ENCODE peak calls at places on chromosome 15, in ten cellular contexts. One of them, this sample, is unnamed.

GRCh38 chr15:33016405-33017024 is 178.0 kb downstream of the FMN1 start:
- DNase-seq in kidney epithelial cell: no peak
- DNase-seq in heart left ventricle: no peak
- DNase-seq in tibial nerve: no peak
- DNase-seq in Panc1: no peak
- DNase-seq in GM12878: no peak
- DNase-seq in CD4-positive, alpha-beta T cell: no peak
- DNase-seq in GM20000: no peak
- DNase-seq in left ventricle myocardium inferior: no peak
- DNase-seq in lower leg skin: no peak
- DNase-seq in this sample: no peak

GRCh38 chr15:33468740-33469139 is 158.0 kb downstream of the RYR3 start:
- DNase-seq in kidney epithelial cell: no peak
- DNase-seq in GM12878: no peak
- DNase-seq in tibial nerve: no peak
- DNase-seq in lower leg skin: no peak
- DNase-seq in heart left ventricle: no peak
- DNase-seq in left ventricle myocardium inferior: no peak
- DNase-seq in CD4-positive, alpha-beta T cell: no peak
- DNase-seq in GM20000: no peak
- DNase-seq in Panc1: no peak
- DNase-seq in this sample: no peak

GRCh38 chr15:83848315-83849050 is 194.6 kb downstream of the ADAMTSL3 start:
- DNase-seq in GM20000: no peak
- DNase-seq in tibial nerve: no peak
- DNase-seq in CD4-positive, alpha-beta T cell: no peak
- DNase-seq in Panc1: no peak
- DNase-seq in heart left ventricle: no peak
- DNase-seq in GM12878: no peak
- DNase-seq in lower leg skin: no peak
- DNase-seq in left ventricle myocardium inferior: no peak
- DNase-seq in kidney epithelial cell: peak; percentile 74
- DNase-seq in this sample: no peak

GRCh38 chr15:42890161-42890913 is 30.2 kb downstream of the TTBK2 start:
- DNase-seq in GM12878: no peak
- DNase-seq in CD4-positive, alpha-beta T cell: no peak
- DNase-seq in left ventricle myocardium inferior: no peak
- DNase-seq in tibial nerve: no peak
- DNase-seq in GM20000: no peak
- DNase-seq in lower leg skin: no peak
- DNase-seq in kidney epithelial cell: peak; percentile 82
- DNase-seq in heart left ventricle: no peak
- DNase-seq in Panc1: peak; percentile 36
- DNase-seq in this sample: no peak

GRCh38 chr15:66588971-66589370 is 23.2 kb upstream of the LCTL start:
- DNase-seq in CD4-positive, alpha-beta T cell: no peak
- DNase-seq in left ventricle myocardium inferior: no peak
- DNase-seq in Panc1: no peak
- DNase-seq in heart left ventricle: no peak
- DNase-seq in lower leg skin: no peak
- DNase-seq in kidney epithelial cell: no peak
- DNase-seq in tibial nerve: no peak
- DNase-seq in GM12878: no peak
- DNase-seq in GM20000: no peak
- DNase-seq in this sample: no peak

GRCh38 chr15:73139416-73140082 is 87.3 kb downstream of the NEO1 start:
- DNase-seq in heart left ventricle: no peak
- DNase-seq in tibial nerve: no peak
- DNase-seq in Panc1: no peak
- DNase-seq in lower leg skin: no peak
- DNase-seq in CD4-positive, alpha-beta T cell: no peak
- DNase-seq in kidney epithelial cell: no peak
- DNase-seq in left ventricle myocardium inferior: no peak
- DNase-seq in GM20000: no peak
- DNase-seq in GM12878: no peak
- DNase-seq in this sample: no peak

GRCh38 chr15:88428053-88428452 is 39.1 kb downstream of the MRPL46 start:
- DNase-seq in CD4-positive, alpha-beta T cell: no peak
- DNase-seq in left ventricle myocardium inferior: no peak
- DNase-seq in lower leg skin: no peak
- DNase-seq in kidney epithelial cell: no peak
- DNase-seq in GM12878: no peak
- DNase-seq in tibial nerve: no peak
- DNase-seq in Panc1: no peak
- DNase-seq in GM20000: no peak
- DNase-seq in heart left ventricle: no peak
- DNase-seq in this sample: no peak

GRCh38 chr15:89714775-89715174 is 24.2 kb downstream of the WDR93 start:
- DNase-seq in left ventricle myocardium inferior: no peak
- DNase-seq in Panc1: no peak
- DNase-seq in GM20000: no peak
- DNase-seq in GM12878: no peak
- DNase-seq in tibial nerve: no peak
- DNase-seq in lower leg skin: no peak
- DNase-seq in kidney epithelial cell: no peak
- DNase-seq in CD4-positive, alpha-beta T cell: no peak
- DNase-seq in heart left ventricle: no peak
- DNase-seq in this sample: no peak

GRCh38 chr15:90482124-90483011 is 47.4 kb upstream of the CRTC3 start:
- DNase-seq in heart left ventricle: peak; percentile 23
- DNase-seq in lower leg skin: no peak
- DNase-seq in kidney epithelial cell: no peak
- DNase-seq in GM12878: no peak
- DNase-seq in Panc1: peak; percentile 18
- DNase-seq in GM20000: peak; percentile 34
- DNase-seq in CD4-positive, alpha-beta T cell: peak; percentile 33
- DNase-seq in tibial nerve: peak; percentile 66
- DNase-seq in left ventricle myocardium inferior: no peak
- DNase-seq in this sample: peak; percentile 22

DNA sequence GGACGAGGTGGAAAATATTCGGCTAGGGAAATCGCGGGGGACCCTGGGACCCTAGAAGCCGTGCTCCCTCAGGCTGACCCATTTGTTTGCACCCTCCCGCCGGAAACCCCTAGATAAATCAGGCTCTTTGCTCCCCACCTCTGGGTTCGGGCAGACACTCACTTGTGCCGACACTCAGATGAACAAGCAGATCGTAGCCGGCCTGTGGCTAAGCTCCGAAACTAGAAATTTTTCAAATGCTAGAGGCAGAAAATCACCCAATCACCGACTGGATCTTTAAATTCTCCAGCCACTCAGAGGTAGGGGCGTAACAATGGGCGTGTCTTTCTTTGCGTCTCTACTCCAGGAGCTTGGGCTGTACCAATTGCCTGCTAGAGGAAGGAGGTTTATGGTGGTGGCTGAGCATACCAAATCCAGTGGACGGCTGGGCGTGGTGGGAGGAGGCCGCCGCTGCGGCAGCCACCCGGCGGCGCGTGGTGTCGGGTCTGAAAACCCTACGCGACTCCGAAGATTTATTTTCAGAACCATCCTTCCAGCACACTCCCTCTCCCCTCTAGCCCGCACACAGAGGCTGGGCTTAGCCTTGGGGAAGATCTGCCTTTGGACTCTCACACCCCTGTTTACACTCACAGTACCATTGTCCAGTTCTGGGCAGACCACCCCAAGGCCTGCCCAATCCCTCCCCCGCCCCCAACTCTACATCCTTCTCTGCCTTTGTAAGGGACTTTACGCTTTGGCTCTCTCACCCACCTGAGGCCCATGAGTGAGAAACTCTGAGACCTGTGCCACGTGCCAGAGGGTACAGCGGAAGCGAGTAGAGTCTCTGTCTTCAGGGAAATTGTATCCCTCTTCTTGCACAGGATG is at the start of gene PIF1:
- DNase-seq in CD4-positive, alpha-beta T cell: peak; percentile 72
- DNase-seq in kidney epithelial cell: peak; percentile 96
- DNase-seq in tibial nerve: peak; percentile 95
- DNase-seq in GM12878: peak; percentile 98
- DNase-seq in GM20000: peak; percentile 95
- DNase-seq in heart left ventricle: peak; percentile 93
- DNase-seq in Panc1: peak; percentile 96
- DNase-seq in left ventricle myocardium inferior: peak; percentile 83
- DNase-seq in lower leg skin: peak; percentile 97
- DNase-seq in this sample: peak; percentile 73
- TF ChIP-seq CTCF in CD4-positive, alpha-beta T cell: no peak
- TF ChIP-seq CTCF in kidney epithelial cell: no peak
- TF ChIP-seq CTCF in tibial nerve: no peak
- TF ChIP-seq CTCF in GM12878: no peak
- TF ChIP-seq CTCF in GM20000: no peak
- TF ChIP-seq CTCF in heart left ventricle: no peak
- TF ChIP-seq CTCF in Panc1: no peak
- TF ChIP-seq CTCF in left ventricle myocardium inferior: no peak
- TF ChIP-seq CTCF in lower leg skin: no peak
- TF ChIP-seq CTCF in this sample: no peak

DNA sequence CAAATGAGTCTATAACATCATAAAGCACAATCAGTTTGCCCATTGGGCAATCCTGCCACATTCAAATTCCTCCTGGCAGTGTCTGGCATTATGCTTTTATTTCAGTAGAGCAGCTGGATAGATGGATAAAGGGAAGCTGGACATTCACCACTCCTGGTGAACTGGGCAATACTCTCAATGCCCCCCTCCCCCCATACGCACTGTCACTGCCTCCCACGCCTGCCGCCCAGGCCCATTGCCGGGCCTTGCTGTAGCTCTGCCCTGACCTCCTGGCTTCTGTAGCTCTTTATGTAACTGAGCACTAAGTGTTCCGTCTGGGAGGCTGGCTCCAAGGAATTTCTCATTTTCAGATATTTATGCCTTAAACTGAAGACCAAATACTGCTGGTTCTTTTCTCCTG is 25.4 kb upstream of the RASGRF1 start:
- DNase-seq in kidney epithelial cell: no peak
- DNase-seq in heart left ventricle: no peak
- DNase-seq in CD4-positive, alpha-beta T cell: no peak
- DNase-seq in Panc1: no peak
- DNase-seq in left ventricle myocardium inferior: no peak
- DNase-seq in lower leg skin: no peak
- DNase-seq in tibial nerve: no peak
- DNase-seq in GM12878: no peak
- DNase-seq in GM20000: no peak
- DNase-seq in this sample: no peak
- TF ChIP-seq CTCF in kidney epithelial cell: no peak
- TF ChIP-seq CTCF in heart left ventricle: no peak
- TF ChIP-seq CTCF in CD4-positive, alpha-beta T cell: no peak
- TF ChIP-seq CTCF in Panc1: no peak
- TF ChIP-seq CTCF in left ventricle myocardium inferior: no peak
- TF ChIP-seq CTCF in lower leg skin: no peak
- TF ChIP-seq CTCF in tibial nerve: no peak
- TF ChIP-seq CTCF in GM12878: no peak
- TF ChIP-seq CTCF in GM20000: no peak
- TF ChIP-seq CTCF in this sample: no peak

DNA sequence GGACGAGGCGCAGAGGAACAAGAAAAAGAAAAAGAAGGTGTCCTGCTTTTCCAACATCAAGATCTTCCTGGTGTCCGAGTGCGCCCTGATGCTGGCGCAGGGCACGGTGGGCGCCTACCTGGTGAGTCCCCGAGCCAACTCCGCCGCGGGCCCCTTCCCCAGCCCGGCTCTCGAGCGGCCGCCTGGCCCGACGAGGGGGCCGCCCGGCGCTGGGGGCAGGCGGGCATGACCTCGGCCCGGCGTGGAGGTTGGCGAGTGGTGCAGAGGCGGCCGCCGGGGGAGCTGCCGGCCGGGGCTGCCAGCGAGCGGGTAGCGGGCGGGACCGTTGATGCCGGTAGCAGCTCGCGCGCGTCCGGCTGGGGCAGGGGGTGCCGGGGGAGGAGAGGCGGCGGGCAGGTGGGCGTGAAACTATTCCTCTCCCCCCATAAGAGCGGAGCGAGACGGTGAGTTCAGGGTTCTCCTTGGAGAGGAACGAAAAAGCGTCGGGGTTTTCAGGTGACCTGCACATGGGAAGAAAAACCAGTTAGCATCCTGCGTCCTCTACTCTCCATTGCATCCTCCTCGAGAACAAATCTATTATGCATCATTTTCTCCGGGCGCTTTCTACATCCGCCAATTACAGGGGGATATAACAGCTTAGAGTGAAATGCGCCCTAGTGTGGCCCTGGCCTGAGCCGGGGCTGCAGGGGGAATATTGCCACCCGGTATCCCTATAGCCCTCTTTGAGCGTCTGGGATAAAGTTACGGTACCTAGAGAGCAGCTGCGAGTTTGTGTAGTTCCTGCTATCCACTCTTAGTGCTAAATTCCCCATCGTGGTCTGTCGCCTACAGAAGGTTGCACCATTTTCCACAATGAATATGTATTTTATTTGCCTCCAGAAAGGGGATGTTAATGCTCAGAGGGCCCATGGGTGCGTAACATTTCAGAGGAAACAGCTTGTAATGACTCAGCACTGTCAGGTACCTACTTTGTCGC is 748 bp downstream of the SLCO3A1 start:
- DNase-seq in Panc1: no peak
- DNase-seq in GM20000: peak; percentile 47
- DNase-seq in heart left ventricle: peak; percentile 66
- DNase-seq in lower leg skin: no peak
- DNase-seq in GM12878: no peak
- DNase-seq in left ventricle myocardium inferior: peak; percentile 64
- DNase-seq in kidney epithelial cell: no peak
- DNase-seq in CD4-positive, alpha-beta T cell: no peak
- DNase-seq in tibial nerve: no peak
- DNase-seq in this sample: peak; percentile 43
- TF ChIP-seq CTCF in Panc1: no peak
- TF ChIP-seq CTCF in GM20000: no peak
- TF ChIP-seq CTCF in heart left ventricle: peak; percentile 19
- TF ChIP-seq CTCF in lower leg skin: no peak
- TF ChIP-seq CTCF in GM12878: no peak
- TF ChIP-seq CTCF in left ventricle myocardium inferior: peak; percentile 49
- TF ChIP-seq CTCF in kidney epithelial cell: no peak
- TF ChIP-seq CTCF in CD4-positive, alpha-beta T cell: no peak
- TF ChIP-seq CTCF in tibial nerve: no peak
- TF ChIP-seq CTCF in this sample: peak; percentile 22

GRCh38 chr15:78619022-78619950 is 1.5 kb downstream of the CHRNA3 start:
- DNase-seq in left ventricle myocardium inferior: no peak
- DNase-seq in tibial nerve: no peak
- DNase-seq in lower leg skin: no peak
- DNase-seq in GM12878: no peak
- DNase-seq in GM20000: peak; percentile 26
- DNase-seq in Panc1: no peak
- DNase-seq in CD4-positive, alpha-beta T cell: no peak
- DNase-seq in kidney epithelial cell: no peak
- DNase-seq in heart left ventricle: no peak
- DNase-seq in this sample: peak; percentile 7

GRCh38 chr15:78620839-78621421 is at the start of gene CHRNA3:
- DNase-seq in kidney epithelial cell: no peak
- DNase-seq in CD4-positive, alpha-beta T cell: no peak
- DNase-seq in lower leg skin: no peak
- DNase-seq in GM20000: no peak
- DNase-seq in tibial nerve: no peak
- DNase-seq in GM12878: no peak
- DNase-seq in left ventricle myocardium inferior: no peak
- DNase-seq in heart left ventricle: no peak
- DNase-seq in Panc1: no peak
- DNase-seq in this sample: no peak

GRCh38 chr15:78618490-78618934 is 2.3 kb downstream of the CHRNA3 start:
- DNase-seq in lower leg skin: peak; percentile 90
- DNase-seq in GM20000: peak; percentile 89
- DNase-seq in CD4-positive, alpha-beta T cell: peak; percentile 73
- DNase-seq in GM12878: peak; percentile 37
- DNase-seq in tibial nerve: peak; percentile 98
- DNase-seq in left ventricle myocardium inferior: peak; percentile 77
- DNase-seq in heart left ventricle: peak; percentile 84
- DNase-seq in Panc1: peak; percentile 64
- DNase-seq in kidney epithelial cell: peak; percentile 21
- DNase-seq in this sample: peak; percentile 90

GRCh38 chr15:78621810-78622402 is 1.1 kb upstream of the CHRNA3 start:
- DNase-seq in GM20000: no peak
- DNase-seq in heart left ventricle: no peak
- DNase-seq in left ventricle myocardium inferior: no peak
- DNase-seq in GM12878: no peak
- DNase-seq in CD4-positive, alpha-beta T cell: no peak
- DNase-seq in Panc1: no peak
- DNase-seq in tibial nerve: no peak
- DNase-seq in lower leg skin: no peak
- DNase-seq in kidney epithelial cell: no peak
- DNase-seq in this sample: no peak

GRCh38 chr15:78620021-78620838 is 566 bp downstream of the CHRNA3 start:
- DNase-seq in heart left ventricle: no peak
- DNase-seq in CD4-positive, alpha-beta T cell: no peak
- DNase-seq in lower leg skin: no peak
- DNase-seq in Panc1: no peak
- DNase-seq in kidney epithelial cell: no peak
- DNase-seq in left ventricle myocardium inferior: no peak
- DNase-seq in tibial nerve: no peak
- DNase-seq in GM20000: peak; percentile 45
- DNase-seq in GM12878: no peak
- DNase-seq in this sample: no peak
- TF ChIP-seq CTCF in heart left ventricle: no peak
- TF ChIP-seq CTCF in CD4-positive, alpha-beta T cell: no peak
- TF ChIP-seq CTCF in lower leg skin: no peak
- TF ChIP-seq CTCF in Panc1: no peak
- TF ChIP-seq CTCF in kidney epithelial cell: peak; percentile 65
- TF ChIP-seq CTCF in left ventricle myocardium inferior: no peak
- TF ChIP-seq CTCF in tibial nerve: no peak
- TF ChIP-seq CTCF in GM20000: no peak
- TF ChIP-seq CTCF in GM12878: no peak
- TF ChIP-seq CTCF in this sample: peak; percentile 52